ENCODE peak calls at places on chromosomes 1 and 21, in eight cellular contexts. O is heart right ventricle, L is MM.1S, P is PC-3, D is tibial nerve, H is lower lobe of right lung, N is right cardiac atrium, C is pancreas. W is an unnamed sample. For H3K4me1, the result is how much of the 10 kb centered on the place peaks cover.

GRCh38 chr1:155933591-155934096 is 569 bp downstream of the KHDC4 start:
- DNase-seq in D (no peak), H (no peak), C (no peak), L (no peak), O (no peak), P (no peak), N (no peak), W (no peak)

GRCh38 chr1:116754203-116754977 is at the start of gene CD2:
- DNase-seq in O (no peak), H (no peak), P (no peak), L (no peak), D (peak), C (no peak), N (no peak), W (peak)

GRCh38 chr1:35588197-35588910 is 15.2 kb downstream of the TFAP2E start:
- DNase-seq in C (no peak), P (no peak), O (no peak), N (no peak), D (no peak), H (no peak), L (no peak), W (no peak)

GRCh38 chr1:228807904-228808487 is 72.7 kb downstream of the RHOU start:
- DNase-seq in C (no peak), L (no peak), H (no peak), O (no peak), P (no peak), N (no peak), D (no peak), W (no peak)

GRCh38 chr1:23779826-23780371 is 1.7 kb downstream of the PITHD1 start:
- DNase-seq in P (peak), D (no peak), N (no peak), L (no peak), O (no peak), C (no peak), H (no peak), W (no peak)

GRCh38 chr1:157542676-157543075 is 9.6 kb downstream of the FCRL5 start:
- DNase-seq in D (no peak), N (peak), C (peak), L (no peak), H (peak), O (peak), P (no peak), W (no peak)

GRCh38 chr1:21865943-21866628 is 54.0 kb downstream of the LDLRAD2 start:
- DNase-seq in P (no peak), O (no peak), L (peak), C (no peak), D (no peak), N (no peak), H (no peak), W (no peak)

GRCh38 chr21:26093094-26093493 is 77.5 kb downstream of the APP start:
- DNase-seq in H (no peak), P (peak), C (no peak), L (no peak), N (no peak), O (no peak), D (no peak), W (no peak)

GRCh38 chr1:31961536-31961935 is 23.4 kb upstream of the PTP4A2 start:
- DNase-seq in H (no peak), C (no peak), L (no peak), O (no peak), D (no peak), N (no peak), P (no peak), W (no peak)

GRCh38 chr1:15201221-15201620 is 45.8 kb upstream of the FHAD1 start:
- DNase-seq in P (no peak), D (no peak), N (no peak), L (no peak), C (no peak), O (no peak), H (no peak), W (no peak)

GRCh38 chr1:15196069-15196468 is 42.5 kb downstream of the TMEM51 start:
- DNase-seq in N (no peak), H (no peak), D (no peak), P (no peak), C (no peak), L (no peak), O (no peak), W (no peak)

GRCh38 chr1:15196807-15197530 is 43.4 kb downstream of the TMEM51 start:
- DNase-seq in C (peak), L (no peak), H (no peak), O (no peak), D (no peak), N (no peak), P (no peak), W (no peak)

GRCh38 chr1:15197591-15198447 is 44.3 kb downstream of the TMEM51 start:
- DNase-seq in L (no peak), H (no peak), C (no peak), P (no peak), O (no peak), D (no peak), N (no peak), W (no peak)

GRCh38 chr1:15198684-15199083 is 45.1 kb downstream of the TMEM51 start:
- DNase-seq in N (no peak), H (no peak), L (no peak), P (no peak), D (no peak), O (no peak), C (no peak), W (no peak)
- H3K27ac ChIP-seq in N (no peak), H (no peak), L (no peak), P (no peak), D (no peak), O (no peak), C (peak), W (no peak)

DNA sequence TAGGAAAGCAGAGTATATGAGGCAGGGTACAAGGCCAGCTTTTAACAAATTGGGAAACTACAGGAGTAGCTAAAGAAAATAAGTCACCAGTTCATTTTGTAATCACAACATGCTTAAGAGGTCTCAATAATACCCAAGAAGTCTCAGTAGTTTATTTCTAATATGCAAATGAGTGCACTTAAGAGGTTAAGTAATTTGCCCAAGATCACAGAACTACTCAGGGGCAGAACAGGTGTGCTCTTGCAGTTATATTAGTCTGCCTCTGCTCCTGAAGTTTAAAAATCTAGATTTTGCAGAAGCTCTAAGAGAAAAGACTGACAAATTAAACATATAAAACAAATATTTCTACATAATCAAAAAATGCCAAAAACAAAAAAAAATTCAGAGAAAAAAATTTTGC is 6.9 kb downstream of the EPS15 start:
- DNase-seq in N (no peak), C (no peak), P (no peak), D (no peak), H (no peak), O (no peak), L (peak), W (no peak)
- H3K4me3 ChIP-seq in N (no peak), C (no peak), P (no peak), D (no peak), H (no peak), O (no peak), L (no peak), W (no peak)

GRCh38 chr1:10671090-10671489 is 125.4 kb downstream of the CASZ1 start:
- DNase-seq in P (no peak), C (no peak), H (no peak), N (no peak), D (no peak), L (no peak), O (no peak), W (no peak)
- H3K4me1 ChIP-seq in P (under half), C (under half), H (half or more), N (under half), D (under half), L (under half), O (half or more), W (under half)

GRCh38 chr1:151537112-151537511 is 3.0 kb upstream of the TUFT1 start:
- DNase-seq in P (peak), O (no peak), L (no peak), C (no peak), N (no peak), H (no peak), D (no peak), W (no peak)
- H3K27ac ChIP-seq in P (peak), O (no peak), L (no peak), C (no peak), N (no peak), H (no peak), D (no peak), W (no peak)

DNA sequence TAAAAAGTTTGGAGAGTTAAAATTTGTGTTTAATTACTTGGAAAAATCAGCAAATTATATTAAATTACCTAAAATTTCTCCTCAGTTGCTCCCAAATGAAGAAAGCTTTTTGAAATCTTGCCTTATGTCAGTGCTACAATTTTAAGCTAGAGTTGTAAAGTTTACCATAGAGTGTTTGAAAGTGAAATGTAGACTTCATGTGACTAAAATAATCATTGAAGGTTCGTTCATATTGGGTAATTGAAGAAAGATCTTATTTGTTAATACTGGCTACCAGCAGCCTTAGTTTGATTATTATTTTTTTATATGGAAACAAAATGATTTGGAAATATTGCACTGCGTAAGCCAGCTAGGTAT is 4.4 kb downstream of the DYRK1A start:
- DNase-seq in P (no peak), O (no peak), N (no peak), H (no peak), C (no peak), L (no peak), D (no peak), W (no peak)
- H3K4me3 ChIP-seq in P (peak), O (no peak), N (peak), H (no peak), C (no peak), L (no peak), D (no peak), W (peak)

GRCh38 chr21:45876381-45877159 is 105.0 kb upstream of the COL6A1 start:
- DNase-seq in D (no peak), L (no peak), N (no peak), O (no peak), C (no peak), H (peak), P (no peak), W (no peak)

GRCh38 chr21:45880097-45881068 is 101.2 kb upstream of the COL6A1 start:
- DNase-seq in P (peak), N (peak), L (peak), C (peak), O (peak), D (peak), H (peak), W (peak)

GRCh38 chr21:45875881-45876280 is 105.7 kb upstream of the COL6A1 start:
- DNase-seq in H (no peak), O (no peak), C (no peak), P (no peak), L (no peak), D (no peak), N (no peak), W (no peak)

GRCh38 chr21:45877160-45877438 is 104.5 kb upstream of the COL6A1 start:
- DNase-seq in L (no peak), P (no peak), H (no peak), C (no peak), D (no peak), O (no peak), N (no peak), W (no peak)

GRCh38 chr21:45877821-45878469 is 103.6 kb upstream of the COL6A1 start:
- DNase-seq in P (no peak), C (no peak), L (no peak), D (no peak), O (no peak), H (peak), N (no peak), W (no peak)
- H3K4me1 ChIP-seq in P (under half), C (under half), L (under half), D (under half), O (under half), H (under half), N (under half), W (under half)

GRCh38 chr1:146032613-146033219 is 11.2 kb upstream of the HJV start:
- DNase-seq in L (peak), P (peak), H (no peak), N (no peak), D (no peak), O (no peak), C (no peak), W (no peak)
- H3K27ac ChIP-seq in L (no peak), P (no peak), H (no peak), N (no peak), D (peak), O (no peak), C (no peak), W (no peak)

DNA sequence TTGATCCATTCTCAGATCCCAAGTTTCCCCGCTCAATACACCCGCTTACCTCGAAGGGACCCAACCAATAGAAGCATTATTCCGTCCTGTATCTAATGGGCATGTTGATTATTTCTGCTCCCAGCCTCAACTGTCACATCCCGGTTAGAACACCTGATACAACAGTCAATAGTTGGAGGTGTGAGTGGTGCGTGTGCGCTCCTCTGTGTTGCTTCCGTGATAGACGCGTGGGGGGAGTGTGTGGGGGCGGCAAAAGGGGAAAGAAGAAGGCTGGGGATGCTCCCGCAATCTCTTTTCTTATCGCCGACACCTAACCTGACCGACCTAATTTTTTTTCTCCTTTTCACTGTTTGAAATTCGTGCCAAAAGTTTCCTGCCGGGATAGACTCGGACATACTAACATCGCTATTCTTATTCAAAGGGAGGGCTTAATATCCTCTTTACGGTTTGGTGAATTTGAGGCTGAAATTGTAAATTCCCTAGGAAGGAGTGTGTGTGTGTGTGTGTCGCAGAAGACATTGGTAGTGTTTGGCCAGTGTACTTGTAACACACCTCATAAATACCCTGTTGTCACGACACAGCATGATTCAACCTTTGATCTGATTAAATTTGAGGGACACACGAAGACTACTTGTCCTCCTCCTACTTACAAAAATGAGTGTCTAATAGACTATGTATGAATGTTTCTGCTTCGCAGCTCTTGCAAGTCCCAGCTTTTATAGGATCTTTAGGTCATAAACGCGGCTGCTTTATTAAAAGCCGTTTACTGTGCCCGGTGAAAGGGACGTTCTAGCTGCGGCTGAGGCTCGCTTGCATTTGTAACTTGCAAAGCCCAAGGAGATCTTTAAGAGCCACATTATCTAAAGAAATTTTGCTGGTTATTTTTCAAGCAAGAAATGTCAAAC is 1.5 kb upstream of the PROX1 start:
- DNase-seq in P (peak), H (no peak), O (no peak), L (no peak), D (no peak), C (no peak), N (no peak), W (no peak)
- H3K4me3 ChIP-seq in P (peak), H (no peak), O (peak), L (no peak), D (no peak), C (peak), N (peak), W (no peak)